ENCODE peak calls at places on chromosomes 5 and 9, in six cellular contexts. N, A, M, B, X and E are unnamed samples.

GRCh38 chr5:132274050-132274869 is 16.8 kb downstream of the PDLIM4 start:
- DNase-seq in N (no peak), M (no peak), A (no peak), X (no peak), B (no peak), E (no peak)

GRCh38 chr5:36935805-36936204 is 59.2 kb downstream of the NIPBL start:
- DNase-seq in X (no peak), A (no peak), M (no peak), N (no peak), B (no peak), E (no peak)

GRCh38 chr9:120653762-120654161 is 60.5 kb downstream of the MEGF9 start:
- DNase-seq in B (no peak), N (no peak), M (no peak), A (no peak), X (no peak), E (no peak)

GRCh38 chr9:133609311-133610098 is at the start of gene FAM163B:
- DNase-seq in X (peak), B (peak), N (peak), M (no peak), A (no peak), E (peak)

GRCh38 chr9:86454701-86455402 is 100.6 kb upstream of the TUT7 start:
- DNase-seq in X (no peak), N (no peak), A (no peak), B (no peak), M (no peak), E (no peak)

GRCh38 chr5:107464403-107464802 is 206.3 kb downstream of the EFNA5 start:
- DNase-seq in N (no peak), A (no peak), M (no peak), X (no peak), B (no peak), E (no peak)

GRCh38 chr9:79301549-79301948 is 270.2 kb upstream of the TLE4 start:
- DNase-seq in B (no peak), M (no peak), A (no peak), X (no peak), N (no peak), E (no peak)

GRCh38 chr5:113378960-113379541 is 55.7 kb downstream of the TSSK1B start:
- DNase-seq in A (no peak), M (peak), X (peak), N (peak), B (peak), E (peak)

GRCh38 chr9:98808879-98809278 is 1.4 kb downstream of the GALNT12 start:
- DNase-seq in A (no peak), X (no peak), B (no peak), N (no peak), M (no peak), E (no peak)

DNA sequence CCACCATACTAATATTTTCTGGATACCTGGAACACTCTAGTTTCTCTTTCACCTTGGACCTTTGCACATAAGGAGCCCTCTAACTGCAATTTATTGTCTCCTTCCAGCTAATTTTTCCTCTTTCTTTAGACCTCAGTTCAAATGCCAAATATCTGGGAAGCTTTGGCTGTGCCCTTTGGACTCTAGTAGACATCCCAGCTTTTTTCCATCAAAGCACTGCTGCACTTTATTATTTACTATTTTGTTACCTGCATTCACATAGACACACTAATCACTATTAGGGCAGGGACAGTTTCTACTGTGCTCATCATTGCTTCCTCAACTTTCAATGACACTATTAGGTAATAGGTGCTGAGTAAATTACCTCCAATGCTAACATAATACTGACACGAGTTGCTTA is 2.1 kb downstream of the RIGI start:
- DNase-seq in M (no peak), B (no peak), N (no peak), X (no peak), A (no peak), E (no peak)
- H3K27ac ChIP-seq in M (no peak), B (no peak), N (no peak), X (no peak), A (no peak), E (no peak)

DNA sequence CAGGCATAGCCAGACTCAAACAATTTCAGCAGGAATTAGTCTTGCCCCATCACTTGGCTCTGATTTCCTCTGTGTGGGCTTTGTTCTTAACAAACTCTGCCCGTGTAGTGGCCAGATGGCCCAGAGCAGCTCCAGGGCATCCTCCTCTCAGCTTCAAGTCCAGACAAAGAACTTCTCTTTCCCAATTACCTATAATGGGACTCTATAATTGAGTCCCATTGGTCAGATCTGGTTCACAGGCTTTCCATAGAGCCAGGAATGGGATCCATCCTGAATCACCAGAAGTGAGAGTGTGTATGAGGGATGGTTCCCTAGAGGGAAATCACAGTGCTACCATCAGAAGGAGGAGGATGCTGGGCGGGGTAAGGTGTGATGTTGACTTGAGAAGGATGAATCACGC is 515.8 kb downstream of the KIF4B start:
- DNase-seq in A (no peak), B (no peak), X (no peak), M (no peak), N (no peak), E (peak)
- TF ChIP-seq CTCF in A (no peak), B (no peak), X (no peak), M (no peak), N (no peak), E (no peak)

DNA sequence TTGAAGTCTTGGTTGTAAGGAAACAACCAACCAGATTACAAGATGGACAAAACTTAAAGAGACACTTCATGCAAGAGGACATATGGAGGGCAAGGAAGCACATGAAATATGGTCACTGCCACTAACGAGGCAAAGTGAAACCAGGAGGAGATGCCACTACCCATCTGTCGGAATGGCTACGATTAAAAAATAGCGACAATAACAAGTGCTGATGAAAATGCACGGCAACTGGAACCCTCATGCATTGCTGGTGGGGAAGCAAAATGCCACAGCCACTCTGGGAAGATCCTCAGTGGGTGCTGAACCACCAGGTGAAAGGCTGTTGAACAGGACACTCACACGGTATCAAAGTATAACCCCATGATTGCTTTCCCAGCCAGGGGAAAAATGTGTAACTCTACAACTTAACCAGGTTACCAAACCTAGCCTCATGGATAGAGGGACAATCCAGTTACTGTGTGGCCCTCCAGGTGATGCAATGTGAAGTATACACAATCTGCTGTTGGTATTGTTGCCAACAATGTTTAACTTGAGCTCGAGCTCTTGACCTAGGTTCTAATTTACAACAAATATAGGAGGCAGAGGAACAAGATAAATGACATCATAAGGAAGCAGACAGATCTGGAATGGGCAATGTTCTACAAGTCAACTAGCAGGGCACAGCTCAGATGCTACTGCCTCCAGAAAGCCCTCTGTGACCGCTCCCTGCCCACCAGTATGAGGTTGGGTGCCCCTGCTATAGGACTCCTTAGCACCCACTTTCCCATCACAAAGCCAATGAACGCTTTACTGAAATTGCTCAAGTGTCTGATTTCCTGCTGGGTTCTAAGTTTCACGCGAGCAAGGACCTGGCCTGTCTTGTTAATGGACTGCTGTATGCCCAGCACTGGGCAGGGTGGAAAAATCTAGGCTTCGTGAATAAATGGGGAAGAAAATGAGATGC is 25.8 kb downstream of the SH3PXD2B start:
- DNase-seq in N (no peak), X (no peak), M (no peak), A (no peak), B (no peak), E (no peak)
- H3K27ac ChIP-seq in N (peak), X (peak), M (no peak), A (peak), B (peak), E (peak)

GRCh38 chr5:150573216-150573615 is 65.3 kb downstream of the NDST1 start:
- DNase-seq in B (no peak), A (no peak), X (no peak), N (no peak), M (no peak), E (no peak)

GRCh38 chr5:150571836-150572235 is 63.9 kb downstream of the NDST1 start:
- DNase-seq in A (no peak), B (no peak), N (no peak), X (no peak), M (no peak), E (no peak)

GRCh38 chr5:150574818-150575537 is 65.5 kb upstream of the SYNPO start:
- DNase-seq in X (no peak), N (no peak), B (no peak), A (no peak), M (no peak), E (no peak)

GRCh38 chr5:150575745-150576448 is 64.6 kb upstream of the SYNPO start:
- DNase-seq in X (no peak), M (no peak), B (no peak), N (no peak), A (no peak), E (no peak)

DNA sequence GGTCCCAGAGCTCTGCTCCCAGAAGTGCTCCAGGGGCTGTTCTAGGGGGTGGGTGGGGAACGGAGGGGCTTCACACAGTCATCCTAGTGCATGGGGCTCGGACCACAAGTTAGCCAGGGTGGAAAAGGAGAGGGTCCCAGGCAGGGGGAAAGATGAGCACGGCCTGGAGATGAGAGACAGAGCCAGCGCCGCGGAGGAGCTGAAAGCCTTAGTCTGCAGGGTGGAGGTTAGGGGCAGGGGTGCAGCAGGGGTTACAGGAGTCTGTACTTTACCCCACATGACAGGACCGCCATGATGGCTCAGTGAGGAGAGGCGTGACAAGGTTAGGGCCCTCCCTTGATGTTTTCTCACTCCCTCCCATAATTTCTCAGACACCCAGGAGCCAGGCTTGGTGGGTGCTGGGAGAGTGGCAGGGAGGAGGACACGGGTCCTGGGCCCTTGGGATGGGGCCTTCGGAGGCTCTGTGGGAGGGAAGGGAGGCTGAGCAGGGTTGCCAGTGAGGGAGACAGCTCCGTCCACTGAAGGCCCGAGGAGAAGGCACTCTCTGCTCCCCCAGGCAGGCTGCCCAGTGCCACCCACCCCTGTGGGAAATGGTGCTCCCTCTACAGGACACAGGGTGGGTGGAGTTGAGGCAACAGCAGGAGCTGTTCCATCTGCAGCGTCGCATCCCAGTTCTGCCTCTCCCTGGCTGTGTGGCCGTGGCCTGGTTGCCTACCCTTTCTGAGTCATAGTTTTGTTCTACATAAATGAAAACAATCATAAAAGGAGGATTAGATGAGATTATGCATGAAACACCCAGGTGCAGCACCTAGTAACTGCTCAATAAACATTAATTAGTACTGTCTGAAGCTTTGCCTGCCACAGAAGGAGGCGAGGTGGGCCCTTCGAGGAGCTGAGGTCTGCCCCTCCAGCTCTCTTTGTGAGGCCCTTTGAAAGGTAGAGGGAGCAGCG is 66.2 kb downstream of the NDST1 start:
- DNase-seq in N (no peak), X (no peak), A (no peak), B (no peak), M (no peak), E (no peak)
- TF ChIP-seq CTCF in N (no peak), X (no peak), A (no peak), B (peak), M (peak), E (no peak)

DNA sequence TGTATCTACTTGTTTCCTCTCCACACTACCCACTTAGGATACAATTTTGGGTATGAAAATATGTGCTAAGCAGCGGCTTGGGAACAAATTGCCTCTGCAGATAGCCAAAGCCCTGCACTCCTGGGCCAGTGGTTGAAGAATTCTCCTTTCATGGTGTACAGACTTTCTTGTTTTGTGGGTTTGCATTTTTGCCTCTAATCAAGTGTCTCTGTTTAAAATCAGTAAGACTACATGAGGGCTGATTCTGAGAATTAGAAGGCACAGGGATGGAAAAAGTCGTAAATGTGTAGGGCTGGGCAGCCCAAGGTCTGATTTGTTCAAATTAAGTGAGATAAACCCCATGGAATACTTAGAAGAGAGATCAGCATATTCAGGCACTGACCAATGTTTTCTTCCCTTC is 103.7 kb upstream of the CD180 start:
- DNase-seq in B (no peak), M (no peak), A (no peak), X (no peak), N (no peak), E (no peak)
- H3K27ac ChIP-seq in B (no peak), M (no peak), A (peak), X (peak), N (no peak), E (no peak)

DNA sequence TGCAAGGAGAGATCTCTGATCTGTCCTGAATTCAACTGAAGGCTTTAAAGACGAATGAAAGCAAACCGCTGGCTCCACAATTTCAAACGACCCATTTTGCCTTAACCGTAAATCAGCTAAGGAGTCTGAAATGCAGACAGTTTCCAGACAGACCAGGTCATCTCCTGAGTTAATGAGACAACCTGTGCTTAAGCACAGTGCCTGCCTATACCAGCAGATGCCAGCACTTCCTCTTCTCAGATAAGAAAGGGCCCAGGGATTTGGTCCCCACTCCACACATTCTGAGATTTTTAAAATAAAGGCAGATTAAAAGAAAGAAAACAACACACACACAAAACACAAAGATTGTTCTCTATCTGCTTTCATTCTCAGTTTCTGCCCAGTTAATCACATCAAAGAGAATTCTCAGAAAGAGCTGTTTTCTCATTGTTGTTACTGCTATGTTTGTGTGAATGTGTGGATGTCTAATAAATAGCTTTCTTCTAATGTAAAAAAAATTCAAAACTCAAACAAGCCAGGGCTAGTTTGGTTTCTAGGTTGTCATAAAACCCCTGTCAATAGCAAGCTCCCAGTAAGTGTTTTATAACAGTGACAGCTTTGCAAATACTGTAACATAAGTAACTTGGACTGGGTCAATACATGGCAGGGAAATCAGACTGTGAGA is 157.7 kb upstream of the SLC24A2 start:
- DNase-seq in B (peak), N (no peak), A (no peak), M (peak), X (peak), E (peak)
- TF ChIP-seq CTCF in B (peak), N (peak), A (no peak), M (no peak), X (peak), E (peak)

GRCh38 chr5:181217111-181217804 is 5.8 kb upstream of the TRIM41 start:
- DNase-seq in A (no peak), X (peak), N (no peak), B (peak), M (peak), E (peak)

GRCh38 chr5:181220178-181220515 is 2.9 kb upstream of the TRIM41 start:
- DNase-seq in N (no peak), X (no peak), M (no peak), B (no peak), A (no peak), E (no peak)

GRCh38 chr5:181217805-181218065 is 5.3 kb upstream of the TRIM41 start:
- DNase-seq in N (no peak), X (no peak), M (no peak), A (no peak), B (peak), E (no peak)

GRCh38 chr5:181219262-181220177 is 3.6 kb upstream of the TRIM41 start:
- DNase-seq in X (no peak), N (no peak), B (no peak), M (no peak), A (no peak), E (no peak)

GRCh38 chr5:181218795-181219124 is 4.3 kb upstream of the TRIM41 start:
- DNase-seq in N (no peak), A (no peak), M (no peak), X (peak), B (no peak), E (no peak)
- H3K27ac ChIP-seq in N (peak), A (peak), M (peak), X (no peak), B (no peak), E (peak)

GRCh38 chr9:136882109-136882946 is 4.0 kb upstream of the TRAF2 start:
- DNase-seq in N (no peak), X (peak), M (peak), A (peak), B (no peak), E (peak)
- TF ChIP-seq CTCF in N (no peak), X (no peak), M (no peak), A (no peak), B (no peak), E (no peak)